ENCODE peak calls at places on chromosomes 4 and X, in five cellular contexts. One of them, this sample, is unnamed.

GRCh38 chr4:72767903-72768817 is 199.1 kb upstream of the ADAMTS3 start:
- DNase-seq in NT2/D1: no peak
- DNase-seq in H1: no peak
- DNase-seq in HepG2: no peak
- DNase-seq in GM12878: no peak
- DNase-seq in this sample: no peak

GRCh38 chrX:39896951-39897740 is 200.6 kb downstream of the BCOR start:
- DNase-seq in NT2/D1: peak; percentile 57
- DNase-seq in GM12878: no peak
- DNase-seq in HepG2: peak; percentile 24
- DNase-seq in H1: no peak
- DNase-seq in this sample: peak; percentile 30

GRCh38 chrX:39309721-39310152 is 508.5 kb downstream of the MID1IP1 start:
- DNase-seq in HepG2: no peak
- DNase-seq in H1: no peak
- DNase-seq in GM12878: no peak
- DNase-seq in NT2/D1: no peak
- DNase-seq in this sample: no peak

GRCh38 chr4:184376136-184376838 is 98.1 kb downstream of the IRF2 start:
- DNase-seq in HepG2: no peak
- DNase-seq in NT2/D1: no peak
- DNase-seq in H1: no peak
- DNase-seq in GM12878: no peak
- DNase-seq in this sample: no peak

GRCh38 chrX:68683580-68683979 is 36.1 kb downstream of the STARD8 start:
- DNase-seq in HepG2: no peak
- DNase-seq in H1: no peak
- DNase-seq in NT2/D1: no peak
- DNase-seq in GM12878: no peak
- DNase-seq in this sample: no peak

GRCh38 chr4:100641326-100641725 is 123.5 kb upstream of the EMCN start:
- DNase-seq in H1: no peak
- DNase-seq in NT2/D1: no peak
- DNase-seq in GM12878: no peak
- DNase-seq in HepG2: no peak
- DNase-seq in this sample: no peak

GRCh38 chr4:175970734-175971133 is 94.9 kb upstream of the WDR17 start:
- DNase-seq in NT2/D1: no peak
- DNase-seq in H1: no peak
- DNase-seq in HepG2: no peak
- DNase-seq in GM12878: no peak
- DNase-seq in this sample: no peak

GRCh38 chrX:72296991-72297390 is 8.7 kb downstream of the CITED1 start:
- DNase-seq in H1: no peak
- DNase-seq in HepG2: no peak
- DNase-seq in GM12878: no peak
- DNase-seq in NT2/D1: no peak
- DNase-seq in this sample: no peak

GRCh38 chrX:134624046-134624430 is 34.2 kb downstream of the PLAC1 start:
- DNase-seq in H1: no peak
- DNase-seq in HepG2: peak; percentile 24
- DNase-seq in NT2/D1: no peak
- DNase-seq in GM12878: no peak
- DNase-seq in this sample: no peak

GRCh38 chr4:169236901-169237626 is 33.7 kb downstream of the SH3RF1 start:
- DNase-seq in H1: no peak
- DNase-seq in NT2/D1: no peak
- DNase-seq in GM12878: no peak
- DNase-seq in HepG2: no peak
- DNase-seq in this sample: no peak

GRCh38 chr4:123244233-123244632 is 152.4 kb upstream of the SPRY1 start:
- DNase-seq in H1: no peak
- DNase-seq in NT2/D1: no peak
- DNase-seq in HepG2: no peak
- DNase-seq in GM12878: no peak
- DNase-seq in this sample: peak; percentile 8

GRCh38 chr4:101695176-101695575 is 95.4 kb upstream of the BANK1 start:
- DNase-seq in NT2/D1: no peak
- DNase-seq in HepG2: no peak
- DNase-seq in H1: no peak
- DNase-seq in GM12878: no peak
- DNase-seq in this sample: no peak

GRCh38 chr4:148749403-148749802 is 307.2 kb upstream of the NR3C2 start:
- DNase-seq in GM12878: no peak
- DNase-seq in H1: no peak
- DNase-seq in NT2/D1: no peak
- DNase-seq in HepG2: no peak
- DNase-seq in this sample: no peak

GRCh38 chrX:2397648-2398340 is 103.0 kb downstream of the DHRSX start:
- DNase-seq in HepG2: no peak
- DNase-seq in GM12878: no peak
- DNase-seq in H1: no peak
- DNase-seq in NT2/D1: no peak
- DNase-seq in this sample: no peak

GRCh38 chr4:154626793-154627484 is 14.5 kb upstream of the FGG start:
- DNase-seq in HepG2: peak; percentile 49
- DNase-seq in GM12878: no peak
- DNase-seq in NT2/D1: peak; percentile 39
- DNase-seq in H1: peak; percentile 62
- DNase-seq in this sample: peak; percentile 32

DNA sequence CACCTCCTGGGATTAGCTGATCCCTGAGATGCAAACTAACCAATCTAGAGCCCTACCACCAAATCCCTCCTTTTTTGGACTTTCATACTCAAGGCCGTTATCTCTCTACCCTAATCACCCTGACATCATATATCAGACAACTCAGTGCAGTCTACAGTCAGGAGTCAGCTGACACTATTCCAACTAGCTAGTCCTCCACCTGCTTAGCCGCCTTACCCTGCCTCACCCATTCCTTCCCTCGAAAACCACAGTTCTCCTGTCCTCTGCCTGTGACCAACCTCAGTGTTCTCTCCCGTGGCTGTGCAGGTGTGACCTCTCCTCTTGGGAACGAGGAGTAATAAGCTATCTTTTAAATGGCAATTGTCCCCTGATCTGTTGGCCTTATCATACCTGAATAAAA is 1.8 kb upstream of the PPEF2 start:
- DNase-seq in NT2/D1: no peak
- DNase-seq in GM12878: no peak
- DNase-seq in HepG2: no peak
- DNase-seq in H1: no peak
- DNase-seq in this sample: no peak
- TF ChIP-seq SUZ12 in NT2/D1: no peak
- TF ChIP-seq SUZ12 in GM12878: no peak
- TF ChIP-seq SUZ12 in HepG2: no peak
- TF ChIP-seq SUZ12 in H1: no peak
- TF ChIP-seq SUZ12 in this sample: no peak

DNA sequence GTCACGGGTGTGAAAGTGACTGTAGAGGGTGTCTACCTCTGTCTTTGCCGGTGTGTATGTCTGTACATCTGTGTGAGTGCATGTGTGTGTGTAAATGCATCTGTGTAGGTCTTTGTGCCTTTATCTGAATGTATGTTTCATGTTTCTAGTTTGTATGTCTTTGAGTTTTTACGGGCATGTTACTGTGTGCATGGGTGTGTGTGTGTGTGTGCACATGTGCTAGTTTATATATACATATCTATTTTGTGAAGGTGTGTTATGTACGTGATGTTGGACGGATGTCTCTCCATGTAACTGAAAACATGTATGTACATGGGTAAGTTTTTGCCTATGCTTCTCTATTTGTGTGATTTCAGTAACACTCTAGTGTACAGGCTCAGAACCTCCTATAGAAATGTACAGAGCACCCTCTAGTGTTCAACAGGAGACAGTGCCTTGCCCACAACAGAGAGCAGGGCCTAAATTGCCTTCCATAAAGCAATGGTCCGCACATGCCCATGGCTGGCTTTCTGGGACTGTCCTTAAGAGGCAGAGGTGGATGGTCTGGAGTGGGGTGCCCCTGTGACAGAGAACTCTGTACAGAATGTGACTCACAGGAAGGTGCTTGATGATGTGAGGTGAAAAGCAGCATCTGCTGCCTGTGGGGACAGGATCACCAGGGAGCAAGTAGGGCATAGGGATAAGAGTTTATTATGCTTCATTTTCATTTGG is 343.5 kb downstream of the RAPGEF2 start:
- DNase-seq in GM12878: peak; percentile 26
- DNase-seq in NT2/D1: peak; percentile 42
- DNase-seq in H1: peak; percentile 23
- DNase-seq in HepG2: peak; percentile 72
- DNase-seq in this sample: peak; percentile 69
- TF ChIP-seq SUZ12 in GM12878: no peak
- TF ChIP-seq SUZ12 in NT2/D1: no peak
- TF ChIP-seq SUZ12 in H1: no peak
- TF ChIP-seq SUZ12 in HepG2: no peak
- TF ChIP-seq SUZ12 in this sample: no peak

DNA sequence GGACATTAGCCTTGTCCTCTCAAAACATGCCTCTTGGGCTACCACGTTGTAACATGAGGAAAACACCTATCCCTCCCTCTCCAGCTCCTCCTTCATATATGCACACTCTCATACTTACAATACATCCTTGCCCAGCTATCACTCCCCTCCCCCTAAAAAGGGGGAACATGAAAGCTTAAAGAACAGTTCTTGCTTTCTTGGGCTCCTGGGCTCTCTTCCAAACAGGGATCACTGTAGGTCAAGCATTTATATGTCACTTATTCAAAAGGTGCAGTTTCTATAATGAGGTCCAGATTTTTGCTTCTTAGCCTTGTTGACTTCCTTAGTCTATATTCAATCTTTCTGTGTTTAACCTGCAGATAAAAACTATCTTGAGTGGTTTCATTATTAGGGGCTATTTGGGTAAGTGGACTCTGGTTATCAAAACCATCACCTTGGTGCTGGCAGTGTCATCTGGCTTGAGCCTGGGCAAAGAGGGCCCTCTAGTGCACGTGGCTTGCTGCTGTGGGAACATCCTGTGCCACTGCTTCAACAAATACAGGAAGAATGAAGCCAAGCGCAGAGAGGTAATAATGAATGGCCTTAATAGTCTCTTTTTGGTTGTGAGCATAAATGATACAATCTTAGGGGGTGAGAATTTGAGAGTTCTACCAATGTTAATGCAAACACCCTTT is 119.4 kb downstream of the AKAP4 start:
- DNase-seq in NT2/D1: peak; percentile 42
- DNase-seq in HepG2: peak; percentile 10
- DNase-seq in GM12878: no peak
- DNase-seq in H1: no peak
- DNase-seq in this sample: no peak
- TF ChIP-seq SUZ12 in NT2/D1: no peak
- TF ChIP-seq SUZ12 in HepG2: no peak
- TF ChIP-seq SUZ12 in GM12878: no peak
- TF ChIP-seq SUZ12 in H1: no peak
- TF ChIP-seq SUZ12 in this sample: no peak

GRCh38 chr4:53908661-53909078 is 155.7 kb downstream of the CHIC2 start:
- DNase-seq in H1: no peak
- DNase-seq in NT2/D1: no peak
- DNase-seq in GM12878: peak; percentile 8
- DNase-seq in HepG2: peak; percentile 83
- DNase-seq in this sample: peak; percentile 63

GRCh38 chr4:53905281-53905934 is 159.0 kb downstream of the CHIC2 start:
- DNase-seq in HepG2: peak; percentile 31
- DNase-seq in H1: no peak
- DNase-seq in NT2/D1: no peak
- DNase-seq in GM12878: no peak
- DNase-seq in this sample: no peak

GRCh38 chr4:53907772-53908171 is 156.6 kb downstream of the CHIC2 start:
- DNase-seq in H1: no peak
- DNase-seq in GM12878: no peak
- DNase-seq in HepG2: no peak
- DNase-seq in NT2/D1: no peak
- DNase-seq in this sample: no peak

GRCh38 chr4:53906786-53907185 is 157.6 kb downstream of the CHIC2 start:
- DNase-seq in HepG2: no peak
- DNase-seq in NT2/D1: no peak
- DNase-seq in H1: no peak
- DNase-seq in GM12878: no peak
- DNase-seq in this sample: no peak

GRCh38 chr4:53905935-53906377 is 158.4 kb downstream of the CHIC2 start:
- DNase-seq in HepG2: peak; percentile 36
- DNase-seq in NT2/D1: peak; percentile 56
- DNase-seq in H1: no peak
- DNase-seq in GM12878: peak; percentile 7
- DNase-seq in this sample: peak; percentile 33
- TF ChIP-seq SUZ12 in HepG2: no peak
- TF ChIP-seq SUZ12 in NT2/D1: no peak
- TF ChIP-seq SUZ12 in H1: no peak
- TF ChIP-seq SUZ12 in GM12878: no peak
- TF ChIP-seq SUZ12 in this sample: no peak

GRCh38 chr4:23903859-23904438 is 14.1 kb upstream of the PPARGC1A start:
- DNase-seq in H1: no peak
- DNase-seq in GM12878: no peak
- DNase-seq in HepG2: no peak
- DNase-seq in NT2/D1: no peak
- DNase-seq in this sample: no peak

GRCh38 chr4:23897564-23898109 is 7.8 kb upstream of the PPARGC1A start:
- DNase-seq in NT2/D1: no peak
- DNase-seq in H1: no peak
- DNase-seq in HepG2: no peak
- DNase-seq in GM12878: no peak
- DNase-seq in this sample: no peak

GRCh38 chr4:23902203-23902602 is 12.4 kb upstream of the PPARGC1A start:
- DNase-seq in H1: no peak
- DNase-seq in NT2/D1: no peak
- DNase-seq in GM12878: no peak
- DNase-seq in HepG2: no peak
- DNase-seq in this sample: no peak

GRCh38 chr4:23899565-23899964 is 9.7 kb upstream of the PPARGC1A start:
- DNase-seq in GM12878: no peak
- DNase-seq in HepG2: no peak
- DNase-seq in NT2/D1: no peak
- DNase-seq in H1: no peak
- DNase-seq in this sample: no peak

DNA sequence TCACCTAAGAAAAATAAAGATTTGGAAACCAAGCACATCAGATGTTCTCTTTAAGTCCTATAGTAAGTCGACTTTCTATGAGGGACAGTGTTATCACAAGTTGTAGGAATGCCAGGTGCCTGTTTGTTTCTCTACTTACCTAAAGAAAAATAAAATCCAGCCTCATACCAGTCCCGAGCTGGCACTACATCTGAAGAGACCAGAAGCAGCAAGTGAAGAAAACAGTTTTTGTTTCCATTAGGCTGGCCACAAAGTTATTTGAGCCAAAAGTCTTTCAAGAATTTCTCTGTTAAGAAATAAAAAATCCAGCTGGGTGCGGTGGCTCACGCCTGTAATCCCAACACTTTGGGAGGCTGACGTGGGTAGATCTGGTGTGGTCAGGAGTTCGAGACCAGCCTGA is 10.8 kb upstream of the PPARGC1A start:
- DNase-seq in H1: no peak
- DNase-seq in GM12878: no peak
- DNase-seq in NT2/D1: no peak
- DNase-seq in HepG2: no peak
- DNase-seq in this sample: no peak
- TF ChIP-seq SUZ12 in H1: no peak
- TF ChIP-seq SUZ12 in GM12878: no peak
- TF ChIP-seq SUZ12 in NT2/D1: no peak
- TF ChIP-seq SUZ12 in HepG2: no peak
- TF ChIP-seq SUZ12 in this sample: no peak

GRCh38 chr4:81207793-81208192 is 7.2 kb downstream of the PRKG2 start:
- DNase-seq in GM12878: no peak
- DNase-seq in NT2/D1: no peak
- DNase-seq in HepG2: no peak
- DNase-seq in H1: no peak
- DNase-seq in this sample: no peak
- TF ChIP-seq SUZ12 in GM12878: no peak
- TF ChIP-seq SUZ12 in NT2/D1: no peak
- TF ChIP-seq SUZ12 in HepG2: no peak
- TF ChIP-seq SUZ12 in H1: no peak
- TF ChIP-seq SUZ12 in this sample: no peak

GRCh38 chrX:16882702-16883486 is 12.7 kb upstream of the RBBP7 start:
- DNase-seq in GM12878: peak; percentile 37
- DNase-seq in NT2/D1: peak; percentile 46
- DNase-seq in H1: no peak
- DNase-seq in HepG2: peak; percentile 44
- DNase-seq in this sample: peak; percentile 73
- TF ChIP-seq SUZ12 in GM12878: no peak
- TF ChIP-seq SUZ12 in NT2/D1: no peak
- TF ChIP-seq SUZ12 in H1: no peak
- TF ChIP-seq SUZ12 in HepG2: no peak
- TF ChIP-seq SUZ12 in this sample: no peak

This sample was measured in HEK293T.